ENCODE peak calls at places on chromosomes 13 and 19, in eight cellular contexts. D is Caco-2; Q is AG09309; C is naive thymus-derived CD4-positive, alpha-beta T cell; V is kidney epithelial cell; F is A549; W is upper lobe of right lung; P is colonic mucosa. K is an unnamed sample.

GRCh38 chr13:100381595-100382224 is 206.9 kb downstream of the GGACT start:
- DNase-seq in Q (no peak), V (no peak), D (no peak), F (no peak), P (no peak), W (no peak), C (no peak), K (no peak)

GRCh38 chr13:43720780-43721397 is 65.9 kb downstream of the ENOX1 start:
- DNase-seq in F (no peak), V (no peak), W (no peak), C (no peak), P (no peak), Q (no peak), D (no peak), K (no peak)

GRCh38 chr19:46728693-46729339 is 11.9 kb upstream of the PRKD2 start:
- DNase-seq in F (peak; percentile 92), P (peak; percentile 72), Q (no peak), V (no peak), W (peak; percentile 88), D (peak; percentile 51), C (peak; percentile 73), K (no peak)

GRCh38 chr19:35509861-35510625 is 3.4 kb downstream of the DMKN start:
- DNase-seq in W (peak; percentile 94), C (peak; percentile 34), F (peak; percentile 99), P (peak; percentile 84), V (peak; percentile 29), Q (no peak), D (peak; percentile 94), K (no peak)

GRCh38 chr19:17605117-17605516 is 49.7 kb downstream of the COLGALT1 start:
- DNase-seq in P (no peak), V (no peak), F (no peak), C (no peak), W (no peak), Q (no peak), D (no peak), K (no peak)

GRCh38 chr13:30616927-30617314 is 799 bp upstream of the USPL1 start:
- DNase-seq in P (peak; percentile 77), Q (peak; percentile 67), C (peak; percentile 68), D (peak; percentile 81), V (peak; percentile 74), W (no peak), F (peak; percentile 49), K (peak; percentile 62)

GRCh38 chr19:44681992-44682790 is 10.9 kb downstream of the CEACAM19 start:
- DNase-seq in C (no peak), W (no peak), F (no peak), P (no peak), D (no peak), V (no peak), Q (no peak), K (no peak)

GRCh38 chr19:17404621-17405249 is 695 bp downstream of the BST2 start:
- DNase-seq in P (no peak), Q (no peak), F (no peak), D (no peak), C (no peak), W (no peak), V (no peak), K (no peak)

GRCh38 chr13:88071371-88071770 is 400.2 kb downstream of the SLITRK5 start:
- DNase-seq in P (no peak), W (no peak), Q (no peak), D (no peak), F (no peak), V (no peak), C (no peak), K (no peak)

GRCh38 chr13:49625392-49626137 is 2.7 kb upstream of the ARL11 start:
- DNase-seq in V (no peak), F (no peak), C (no peak), P (peak; percentile 83), D (no peak), W (peak; percentile 85), Q (no peak), K (no peak)

GRCh38 chr19:14511245-14511625 is 7.0 kb downstream of the DNAJB1 start:
- DNase-seq in V (no peak), P (no peak), W (no peak), F (no peak), Q (no peak), C (no peak), D (no peak), K (no peak)

GRCh38 chr19:18385675-18386542 is at the start of gene GDF15:
- DNase-seq in C (no peak), V (no peak), Q (peak; percentile 78), W (peak; percentile 94), F (peak; percentile 87), D (peak; percentile 97), P (peak; percentile 98), K (no peak)

GRCh38 chr13:33832872-33833271 is 14.9 kb downstream of the RFC3 start:
- DNase-seq in Q (no peak), P (no peak), C (no peak), W (no peak), V (no peak), F (no peak), D (no peak), K (no peak)

GRCh38 chr19:40607311-40607871 is 6.2 kb downstream of the LTBP4 start:
- DNase-seq in C (no peak), Q (no peak), D (peak; percentile 75), V (no peak), W (no peak), P (peak; percentile 89), F (no peak), K (no peak)

GRCh38 chr19:10713317-10713716 is 4.6 kb upstream of the DNM2 start:
- DNase-seq in D (no peak), C (peak; percentile 61), V (no peak), Q (no peak), P (peak; percentile 85), F (no peak), W (no peak), K (no peak)

GRCh38 chr13:99892866-99893504 is 78.6 kb downstream of the ZIC5 start:
- DNase-seq in P (no peak), Q (no peak), C (no peak), W (no peak), V (no peak), D (no peak), F (no peak), K (no peak)

GRCh38 chr13:113527272-113527958 is 36.9 kb upstream of the DCUN1D2 start:
- DNase-seq in W (no peak), F (no peak), C (no peak), P (no peak), Q (no peak), D (no peak), V (no peak), K (no peak)

GRCh38 chr13:24274452-24274971 is 34.9 kb upstream of the C1QTNF9 start:
- DNase-seq in W (peak; percentile 71), D (no peak), F (no peak), P (no peak), V (no peak), C (peak; percentile 75), Q (no peak), K (no peak)

GRCh38 chr19:4058696-4059492 is 7.8 kb downstream of the ZBTB7A start:
- DNase-seq in P (peak; percentile 51), C (no peak), W (no peak), F (no peak), Q (no peak), V (no peak), D (no peak), K (no peak)
- H3K4me3 ChIP-seq in P (peak overlapping the region; percentile 72), C (no peak overlapping the region), W (peak overlapping the region; percentile 48), F (peak overlapping the region; percentile 26), Q (peak overlapping the region; percentile 20), V (no peak overlapping the region), D (no peak overlapping the region), K (peak overlapping the region; percentile 6)

DNA sequence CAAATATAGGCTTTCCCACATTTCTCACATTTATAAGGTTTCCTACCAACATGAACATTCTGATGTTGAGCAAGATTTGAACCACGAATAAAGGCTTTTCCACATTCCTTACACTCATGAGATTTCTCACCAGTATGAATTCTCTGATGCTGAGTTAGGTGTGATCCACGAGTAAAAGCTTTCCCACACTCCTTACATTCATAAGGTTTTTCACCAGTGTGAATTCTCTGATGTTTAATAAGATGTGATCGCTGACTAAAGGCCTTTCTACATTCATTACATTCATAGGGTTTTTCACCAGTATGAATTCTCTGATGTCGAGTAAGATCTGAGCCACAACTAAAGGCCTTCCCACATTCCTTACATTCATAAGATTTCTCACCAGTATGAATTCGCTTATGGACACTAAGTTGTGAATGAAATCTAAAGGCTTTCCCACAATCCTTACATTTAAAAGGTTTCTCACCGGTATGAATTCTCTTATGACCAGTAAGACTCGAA is 19.0 kb downstream of the ZNF790 start:
- DNase-seq in P (no peak), V (no peak), W (no peak), F (no peak), Q (no peak), C (no peak), D (no peak), K (no peak)
- H3K4me3 ChIP-seq in P (no peak overlapping the region), V (no peak overlapping the region), W (no peak overlapping the region), F (no peak overlapping the region), Q (no peak overlapping the region), C (peak overlapping the region; percentile 12), D (no peak overlapping the region), K (no peak overlapping the region)

DNA sequence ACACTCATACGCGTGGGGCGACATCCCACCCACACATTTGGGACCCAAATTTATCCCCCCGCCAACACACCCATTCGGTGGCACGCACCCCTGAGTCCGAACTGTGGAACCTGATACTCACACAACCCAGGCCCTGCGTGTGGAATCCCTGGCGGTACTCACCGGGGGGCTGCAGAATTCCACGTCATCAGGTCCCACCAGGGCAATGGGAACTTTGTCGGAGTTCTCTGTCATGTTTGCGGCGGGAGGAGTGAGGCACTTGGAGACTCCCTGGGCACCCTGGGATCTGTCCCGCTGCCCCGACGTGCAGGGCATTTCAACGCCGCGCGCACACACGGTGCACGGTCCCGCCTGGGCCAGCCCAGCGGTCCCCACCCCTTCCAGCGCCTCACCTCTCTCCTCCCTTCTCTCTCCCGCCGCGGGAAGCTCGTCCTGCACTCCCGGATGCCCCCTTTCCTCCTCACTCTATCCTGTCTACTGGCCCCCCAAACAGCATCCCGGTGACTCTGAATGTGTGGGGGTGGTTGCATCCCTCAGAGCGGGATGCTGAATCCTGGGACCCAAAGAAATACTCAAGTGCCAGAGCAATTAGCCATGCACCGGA is at the start of gene CNMD:
- DNase-seq in D (no peak), Q (no peak), F (no peak), C (no peak), V (no peak), W (no peak), P (no peak), K (no peak)
- H3K4me3 ChIP-seq in D (no peak within 1 kb of the TSS), Q (no peak within 1 kb of the TSS), F (no peak within 1 kb of the TSS), C (peak within 1 kb of the TSS; percentile 6), V (no peak within 1 kb of the TSS), W (peak within 1 kb of the TSS; percentile 40), P (peak within 1 kb of the TSS; percentile 17), K (peak within 1 kb of the TSS; percentile 25)

DNA sequence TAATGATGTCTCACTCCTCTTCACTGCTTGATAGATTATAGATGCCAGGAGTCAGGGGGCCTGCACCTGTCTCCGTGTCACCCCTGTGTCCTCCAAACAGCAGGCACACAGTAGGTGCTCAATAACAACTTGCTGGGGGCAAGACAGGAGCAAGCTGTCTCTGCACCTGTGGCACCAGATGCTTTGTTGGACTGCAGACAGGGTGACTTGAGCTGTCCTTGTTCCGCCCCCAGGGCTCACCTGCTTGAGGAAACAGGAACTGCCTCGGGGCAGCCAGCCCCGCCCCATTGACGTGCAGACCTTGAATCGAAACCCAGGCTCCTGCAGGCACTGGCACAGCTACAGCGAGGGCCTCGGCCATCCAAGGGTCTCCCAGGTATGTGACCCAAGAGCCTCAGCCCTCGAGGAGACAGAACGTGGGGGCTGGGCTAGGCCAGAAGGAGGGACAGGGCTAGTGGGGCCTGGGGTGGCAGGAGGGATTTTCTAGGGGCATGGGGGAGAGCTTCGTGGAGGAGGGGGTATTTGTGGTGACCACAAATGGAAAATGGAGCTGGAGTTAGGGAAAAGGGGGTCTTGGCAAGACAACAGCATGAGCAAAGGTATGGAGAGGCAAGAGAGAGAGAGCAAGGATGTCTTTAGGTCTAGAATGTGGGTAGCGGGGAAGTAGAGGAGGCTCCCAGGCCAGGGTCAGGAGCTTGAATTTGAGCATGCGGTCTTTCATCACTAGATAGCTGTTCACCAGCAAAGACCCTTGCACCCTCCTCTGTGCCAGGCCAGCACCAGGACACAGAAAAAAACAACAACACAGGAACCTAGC is at the start of gene HSH2D:
- DNase-seq in D (peak; percentile 73), C (peak; percentile 81), V (peak; percentile 38), P (peak; percentile 92), Q (no peak), W (peak; percentile 90), F (no peak), K (no peak)
- H3K4me3 ChIP-seq in D (no peak within 1 kb of the TSS), C (peak within 1 kb of the TSS; percentile 95), V (no peak within 1 kb of the TSS), P (peak within 1 kb of the TSS; percentile 33), Q (no peak within 1 kb of the TSS), W (peak within 1 kb of the TSS; percentile 42), F (no peak within 1 kb of the TSS), K (no peak within 1 kb of the TSS)

K was measured in AG04449.